ENCODE peak calls at places on chromosome 2, in six cellular contexts. One of them, this sample, is unnamed.
A peak's percentile ranks its signal among the peaks of the same experiment; 100 is the strongest.

GRCh38 chr2:122651236-122651635 is 895.8 kb downstream of the TSN start:
- DNase-seq in bronchial epithelial cell: no peak
- DNase-seq in GM20000: no peak
- DNase-seq in colonic mucosa: no peak
- DNase-seq in AG04450: no peak
- DNase-seq in choroid plexus epithelial cell: no peak
- DNase-seq in this sample: no peak

GRCh38 chr2:23687214-23687613 is 239.7 kb downstream of the ATAD2B start:
- DNase-seq in bronchial epithelial cell: no peak
- DNase-seq in GM20000: no peak
- DNase-seq in colonic mucosa: no peak
- DNase-seq in AG04450: no peak
- DNase-seq in choroid plexus epithelial cell: no peak
- DNase-seq in this sample: no peak

GRCh38 chr2:101520246-101520645 is 45.3 kb upstream of the RFX8 start:
- DNase-seq in bronchial epithelial cell: peak; percentile 82
- DNase-seq in GM20000: no peak
- DNase-seq in colonic mucosa: no peak
- DNase-seq in AG04450: no peak
- DNase-seq in choroid plexus epithelial cell: peak; percentile 52
- DNase-seq in this sample: no peak

GRCh38 chr2:107808023-107808422 is 18.7 kb upstream of the RGPD4 start:
- DNase-seq in bronchial epithelial cell: no peak
- DNase-seq in GM20000: no peak
- DNase-seq in colonic mucosa: no peak
- DNase-seq in AG04450: no peak
- DNase-seq in choroid plexus epithelial cell: no peak
- DNase-seq in this sample: no peak

GRCh38 chr2:69915050-69915945 is at the start of gene MXD1:
- DNase-seq in bronchial epithelial cell: no peak
- DNase-seq in GM20000: no peak
- DNase-seq in colonic mucosa: peak; percentile 39
- DNase-seq in AG04450: no peak
- DNase-seq in choroid plexus epithelial cell: no peak
- DNase-seq in this sample: no peak

GRCh38 chr2:46874236-46874929 is 41.2 kb downstream of the MCFD2 start:
- DNase-seq in bronchial epithelial cell: no peak
- DNase-seq in GM20000: no peak
- DNase-seq in colonic mucosa: no peak
- DNase-seq in AG04450: no peak
- DNase-seq in choroid plexus epithelial cell: peak; percentile 25
- DNase-seq in this sample: no peak

GRCh38 chr2:28956415-28956826 is 24.7 kb upstream of the TOGARAM2 start:
- DNase-seq in bronchial epithelial cell: no peak
- DNase-seq in GM20000: peak; percentile 48
- DNase-seq in colonic mucosa: no peak
- DNase-seq in AG04450: no peak
- DNase-seq in choroid plexus epithelial cell: peak; percentile 70
- DNase-seq in this sample: peak; percentile 48

GRCh38 chr2:50769416-50769815 is 262.5 kb downstream of the NRXN1 start:
- DNase-seq in bronchial epithelial cell: no peak
- DNase-seq in GM20000: no peak
- DNase-seq in colonic mucosa: no peak
- DNase-seq in AG04450: no peak
- DNase-seq in choroid plexus epithelial cell: no peak
- DNase-seq in this sample: no peak

GRCh38 chr2:237529452-237530402 is 36.6 kb upstream of the PRLH start:
- DNase-seq in bronchial epithelial cell: no peak
- DNase-seq in GM20000: peak; percentile 64
- DNase-seq in colonic mucosa: no peak
- DNase-seq in AG04450: no peak
- DNase-seq in choroid plexus epithelial cell: no peak
- DNase-seq in this sample: no peak

GRCh38 chr2:10269711-10270610 is 32.7 kb upstream of the HPCAL1 start:
- DNase-seq in bronchial epithelial cell: no peak
- DNase-seq in GM20000: no peak
- DNase-seq in colonic mucosa: peak; percentile 84
- DNase-seq in AG04450: no peak
- DNase-seq in choroid plexus epithelial cell: no peak
- DNase-seq in this sample: no peak

GRCh38 chr2:196613302-196613701 is 26.2 kb upstream of the CCDC150 start:
- DNase-seq in bronchial epithelial cell: no peak
- DNase-seq in GM20000: no peak
- DNase-seq in colonic mucosa: no peak
- DNase-seq in AG04450: no peak
- DNase-seq in choroid plexus epithelial cell: no peak
- DNase-seq in this sample: no peak

GRCh38 chr2:112343827-112344585 is 68.6 kb downstream of the ZC3H6 start:
- DNase-seq in bronchial epithelial cell: no peak
- DNase-seq in GM20000: peak; percentile 32
- DNase-seq in colonic mucosa: no peak
- DNase-seq in AG04450: no peak
- DNase-seq in choroid plexus epithelial cell: no peak
- DNase-seq in this sample: no peak

GRCh38 chr2:56749152-56749752 is 565.5 kb downstream of the CCDC85A start:
- DNase-seq in bronchial epithelial cell: peak; percentile 67
- DNase-seq in GM20000: peak; percentile 10
- DNase-seq in colonic mucosa: no peak
- DNase-seq in AG04450: no peak
- DNase-seq in choroid plexus epithelial cell: peak; percentile 68
- DNase-seq in this sample: no peak

GRCh38 chr2:120108049-120108448 is 95.2 kb downstream of the EPB41L5 start:
- DNase-seq in bronchial epithelial cell: peak; percentile 94
- DNase-seq in GM20000: no peak
- DNase-seq in colonic mucosa: peak; percentile 68
- DNase-seq in AG04450: peak; percentile 16
- DNase-seq in choroid plexus epithelial cell: peak; percentile 85
- DNase-seq in this sample: no peak

GRCh38 chr2:79090678-79091077 is 2.9 kb upstream of the REG1B start:
- DNase-seq in bronchial epithelial cell: no peak
- DNase-seq in GM20000: no peak
- DNase-seq in colonic mucosa: no peak
- DNase-seq in AG04450: no peak
- DNase-seq in choroid plexus epithelial cell: no peak
- DNase-seq in this sample: no peak

GRCh38 chr2:64063924-64064331 is 44.7 kb upstream of the VPS54 start:
- DNase-seq in bronchial epithelial cell: peak; percentile 92
- DNase-seq in GM20000: no peak
- DNase-seq in colonic mucosa: peak; percentile 52
- DNase-seq in AG04450: peak; percentile 32
- DNase-seq in choroid plexus epithelial cell: peak; percentile 86
- DNase-seq in this sample: no peak

GRCh38 chr2:176471949-176472348 is 202.7 kb downstream of the MTX2 start:
- DNase-seq in bronchial epithelial cell: no peak
- DNase-seq in GM20000: no peak
- DNase-seq in colonic mucosa: no peak
- DNase-seq in AG04450: no peak
- DNase-seq in choroid plexus epithelial cell: no peak
- DNase-seq in this sample: no peak

GRCh38 chr2:68318686-68319396 is 908 bp downstream of the CNRIP1 start:
- DNase-seq in bronchial epithelial cell: no peak
- DNase-seq in GM20000: no peak
- DNase-seq in colonic mucosa: peak; percentile 20
- DNase-seq in AG04450: no peak
- DNase-seq in choroid plexus epithelial cell: peak; percentile 10
- DNase-seq in this sample: no peak

GRCh38 chr2:29530281-29530680 is 391.1 kb downstream of the ALK start:
- DNase-seq in bronchial epithelial cell: no peak
- DNase-seq in GM20000: no peak
- DNase-seq in colonic mucosa: no peak
- DNase-seq in AG04450: no peak
- DNase-seq in choroid plexus epithelial cell: no peak
- DNase-seq in this sample: no peak

GRCh38 chr2:5549061-5549601 is 143.1 kb upstream of the SOX11 start:
- DNase-seq in bronchial epithelial cell: peak; percentile 14
- DNase-seq in GM20000: no peak
- DNase-seq in colonic mucosa: no peak
- DNase-seq in AG04450: peak; percentile 15
- DNase-seq in choroid plexus epithelial cell: peak; percentile 63
- DNase-seq in this sample: no peak

GRCh38 chr2:194545978-194546377 is 1111.0 kb upstream of the SLC39A10 start:
- DNase-seq in bronchial epithelial cell: peak; percentile 14
- DNase-seq in GM20000: no peak
- DNase-seq in colonic mucosa: no peak
- DNase-seq in AG04450: no peak
- DNase-seq in choroid plexus epithelial cell: peak; percentile 34
- DNase-seq in this sample: no peak

DNA sequence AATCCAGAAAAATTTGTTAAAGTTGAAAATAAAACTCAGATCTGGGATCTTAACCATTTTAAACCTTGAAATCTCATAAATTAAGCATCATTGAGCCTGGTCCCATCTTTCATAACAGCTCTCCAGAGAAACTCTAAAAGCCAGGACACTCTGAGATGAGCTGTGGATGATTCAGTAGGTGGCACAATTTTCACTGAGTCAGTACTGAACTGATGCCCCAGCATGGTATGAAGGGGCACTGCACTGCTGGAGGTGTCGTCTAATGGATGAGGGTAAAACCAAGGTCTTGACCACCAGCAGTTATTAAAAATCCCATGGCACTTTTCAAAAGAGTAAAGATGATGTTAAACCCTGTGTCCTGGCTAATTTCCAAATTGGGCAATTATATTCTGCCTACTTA is 170.6 kb downstream of the FIGN start:
- DNase-seq in bronchial epithelial cell: peak; percentile 38
- DNase-seq in GM20000: no peak
- DNase-seq in colonic mucosa: no peak
- DNase-seq in AG04450: no peak
- DNase-seq in choroid plexus epithelial cell: no peak
- DNase-seq in this sample: no peak
- TF ChIP-seq CTCF in bronchial epithelial cell: no peak
- TF ChIP-seq CTCF in GM20000: no peak
- TF ChIP-seq CTCF in colonic mucosa: no peak
- TF ChIP-seq CTCF in AG04450: no peak
- TF ChIP-seq CTCF in choroid plexus epithelial cell: no peak
- TF ChIP-seq CTCF in this sample: no peak

GRCh38 chr2:191895195-191895594 is 48.3 kb upstream of the CAVIN2 start:
- DNase-seq in bronchial epithelial cell: no peak
- DNase-seq in GM20000: no peak
- DNase-seq in colonic mucosa: no peak
- DNase-seq in AG04450: no peak
- DNase-seq in choroid plexus epithelial cell: no peak
- DNase-seq in this sample: no peak

GRCh38 chr2:191892391-191892790 is 45.5 kb upstream of the CAVIN2 start:
- DNase-seq in bronchial epithelial cell: peak; percentile 84
- DNase-seq in GM20000: no peak
- DNase-seq in colonic mucosa: no peak
- DNase-seq in AG04450: peak; percentile 54
- DNase-seq in choroid plexus epithelial cell: peak; percentile 96
- DNase-seq in this sample: no peak

GRCh38 chr2:191899442-191899841 is 52.6 kb upstream of the CAVIN2 start:
- DNase-seq in bronchial epithelial cell: peak; percentile 94
- DNase-seq in GM20000: no peak
- DNase-seq in colonic mucosa: no peak
- DNase-seq in AG04450: peak; percentile 61
- DNase-seq in choroid plexus epithelial cell: peak; percentile 77
- DNase-seq in this sample: no peak

GRCh38 chr2:191894681-191895147 is 47.8 kb upstream of the CAVIN2 start:
- DNase-seq in bronchial epithelial cell: peak; percentile 98
- DNase-seq in GM20000: no peak
- DNase-seq in colonic mucosa: no peak
- DNase-seq in AG04450: peak; percentile 27
- DNase-seq in choroid plexus epithelial cell: peak; percentile 73
- DNase-seq in this sample: no peak

DNA sequence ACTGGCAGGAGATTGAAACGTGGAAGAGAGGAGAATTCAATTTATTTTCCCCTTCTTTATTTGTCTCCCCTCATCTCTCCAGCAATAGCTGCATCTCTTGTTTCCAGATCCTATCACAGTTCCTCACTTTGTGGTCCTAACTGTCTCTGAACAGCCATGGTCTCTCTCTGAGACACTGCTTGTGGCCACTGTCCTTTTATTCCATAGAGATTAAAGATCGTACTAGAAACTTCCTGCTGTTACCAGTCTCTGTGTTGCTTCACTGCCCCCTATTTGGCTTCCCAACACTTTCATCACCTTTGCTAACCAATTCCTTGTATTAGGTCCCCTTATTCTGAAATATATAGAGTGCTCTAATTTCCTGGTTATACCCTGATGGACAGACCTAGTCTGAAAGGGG is 48.9 kb upstream of the CAVIN2 start:
- DNase-seq in bronchial epithelial cell: no peak
- DNase-seq in GM20000: no peak
- DNase-seq in colonic mucosa: no peak
- DNase-seq in AG04450: no peak
- DNase-seq in choroid plexus epithelial cell: no peak
- DNase-seq in this sample: no peak
- TF ChIP-seq CTCF in bronchial epithelial cell: no peak
- TF ChIP-seq CTCF in GM20000: no peak
- TF ChIP-seq CTCF in colonic mucosa: no peak
- TF ChIP-seq CTCF in AG04450: no peak
- TF ChIP-seq CTCF in choroid plexus epithelial cell: no peak
- TF ChIP-seq CTCF in this sample: no peak

DNA sequence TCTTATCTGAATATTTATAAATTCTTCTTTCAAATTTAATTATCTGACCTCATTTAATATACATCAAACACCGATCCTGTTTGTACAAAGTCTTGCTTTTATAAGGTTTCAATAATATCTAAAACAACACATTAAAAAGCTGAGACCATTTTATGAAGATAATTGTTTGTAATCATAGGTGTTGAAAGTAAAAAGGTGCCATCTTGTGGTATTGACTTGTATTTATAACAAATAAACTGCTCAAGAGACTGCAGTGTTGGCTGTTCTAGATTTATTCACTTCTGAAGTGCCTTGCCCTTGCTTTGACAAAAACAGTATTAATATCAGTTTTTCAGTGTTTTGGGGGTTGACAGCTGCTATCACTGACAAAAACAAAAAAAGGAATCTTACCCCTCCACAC is 286.8 kb upstream of the HNMT start:
- DNase-seq in bronchial epithelial cell: peak; percentile 13
- DNase-seq in GM20000: no peak
- DNase-seq in colonic mucosa: no peak
- DNase-seq in AG04450: no peak
- DNase-seq in choroid plexus epithelial cell: no peak
- DNase-seq in this sample: no peak
- TF ChIP-seq CTCF in bronchial epithelial cell: no peak
- TF ChIP-seq CTCF in GM20000: no peak
- TF ChIP-seq CTCF in colonic mucosa: no peak
- TF ChIP-seq CTCF in AG04450: no peak
- TF ChIP-seq CTCF in choroid plexus epithelial cell: no peak
- TF ChIP-seq CTCF in this sample: no peak

GRCh38 chr2:39730685-39731302 is 48.3 kb downstream of the THUMPD2 start:
- DNase-seq in bronchial epithelial cell: peak; percentile 52
- DNase-seq in GM20000: peak; percentile 39
- DNase-seq in colonic mucosa: no peak
- DNase-seq in AG04450: no peak
- DNase-seq in choroid plexus epithelial cell: peak; percentile 65
- DNase-seq in this sample: no peak
- TF ChIP-seq CTCF in bronchial epithelial cell: peak; percentile 65
- TF ChIP-seq CTCF in GM20000: peak; percentile 52
- TF ChIP-seq CTCF in colonic mucosa: peak; percentile 36
- TF ChIP-seq CTCF in AG04450: peak; percentile 57
- TF ChIP-seq CTCF in choroid plexus epithelial cell: peak; percentile 73
- TF ChIP-seq CTCF in this sample: peak; percentile 62

GRCh38 chr2:1910562-1911256 is 166.4 kb upstream of the PXDN start:
- DNase-seq in bronchial epithelial cell: no peak
- DNase-seq in GM20000: no peak
- DNase-seq in colonic mucosa: no peak
- DNase-seq in AG04450: no peak
- DNase-seq in choroid plexus epithelial cell: peak; percentile 92
- DNase-seq in this sample: no peak
- TF ChIP-seq CTCF in bronchial epithelial cell: no peak
- TF ChIP-seq CTCF in GM20000: no peak
- TF ChIP-seq CTCF in colonic mucosa: no peak
- TF ChIP-seq CTCF in AG04450: no peak
- TF ChIP-seq CTCF in choroid plexus epithelial cell: peak; percentile 84
- TF ChIP-seq CTCF in this sample: peak; percentile 32

This sample was measured in neural crest cell.